ENCODE peak calls at places on chromosomes 7 and 10, in seven cellular contexts. M, L, J, V, K, A and S are unnamed samples.

GRCh38 chr7:117495313-117495712 is 15.5 kb downstream of the CFTR start:
- DNase-seq in K (no peak), V (no peak), L (no peak), A (no peak), J (no peak), M (no peak), S (no peak)

GRCh38 chr7:75980126-75980864 is 14.1 kb downstream of the TMEM120A start:
- DNase-seq in A (no peak), M (no peak), K (peak; percentile 94), V (no peak), J (no peak), L (no peak), S (peak; percentile 95)

GRCh38 chr7:3942778-3943177 is 641.7 kb downstream of the SDK1 start:
- DNase-seq in K (no peak), A (no peak), M (no peak), J (no peak), V (no peak), L (no peak), S (no peak)

GRCh38 chr10:102434251-102434913 is 2.0 kb upstream of the CUEDC2 start:
- DNase-seq in A (no peak), M (no peak), L (no peak), K (no peak), J (no peak), V (no peak), S (no peak)

GRCh38 chr7:37482953-37483352 is 34.3 kb upstream of the ELMO1 start:
- DNase-seq in M (no peak), J (no peak), A (no peak), K (no peak), L (no peak), V (no peak), S (no peak)

GRCh38 chr7:39621261-39621660 is 2.1 kb upstream of the RALA start:
- DNase-seq in A (no peak), L (no peak), M (no peak), K (no peak), J (peak; percentile 83), V (no peak), S (no peak)

GRCh38 chr7:66330961-66331360 is 125.8 kb downstream of the TPST1 start:
- DNase-seq in V (no peak), A (no peak), M (no peak), L (no peak), K (peak; percentile 49), J (no peak), S (peak; percentile 19)

GRCh38 chr7:27873981-27874957 is 134.3 kb downstream of the TAX1BP1 start:
- DNase-seq in A (no peak), M (peak; percentile 78), L (no peak), J (peak; percentile 21), K (peak; percentile 80), V (no peak), S (peak; percentile 66)

GRCh38 chr10:33134011-33134751 is 176.2 kb upstream of the ITGB1 start:
- DNase-seq in J (peak; percentile 100), L (no peak), M (peak; percentile 80), K (peak; percentile 90), A (peak; percentile 78), V (no peak), S (peak; percentile 48)

GRCh38 chr10:1462032-1462431 is 275.3 kb downstream of the ADARB2 start:
- DNase-seq in A (no peak), K (no peak), J (no peak), L (no peak), V (no peak), M (no peak), S (no peak)

GRCh38 chr10:61397175-61397986 is 55.8 kb downstream of the TMEM26 start:
- DNase-seq in J (no peak), M (no peak), A (no peak), V (no peak), K (no peak), L (peak; percentile 4), S (no peak)

GRCh38 chr7:93146465-93147127 is 1.6 kb downstream of the SAMD9L start:
- DNase-seq in V (no peak), A (no peak), L (no peak), J (no peak), M (peak; percentile 15), K (no peak), S (no peak)

GRCh38 chr10:133405844-133406527 is 12.0 kb downstream of the MTG1 start:
- DNase-seq in J (no peak), V (no peak), A (no peak), M (no peak), K (no peak), L (no peak), S (no peak)

GRCh38 chr10:94299417-94299816 is 63.3 kb downstream of the NOC3L start:
- DNase-seq in M (peak; percentile 45), L (no peak), A (no peak), J (peak; percentile 64), V (no peak), K (no peak), S (no peak)

GRCh38 chr10:124697837-124698559 is 46.2 kb downstream of the FAM53B start:
- DNase-seq in M (no peak), J (no peak), L (no peak), V (no peak), K (no peak), A (peak; percentile 24), S (peak; percentile 65)

GRCh38 chr10:43196981-43197833 is 59.0 kb downstream of the CSGALNACT2 start:
- DNase-seq in J (no peak), M (no peak), K (peak; percentile 34), V (no peak), A (no peak), L (no peak), S (no peak)

GRCh38 chr10:10497245-10497644 is 520.4 kb upstream of the CELF2 start:
- DNase-seq in K (no peak), L (no peak), V (no peak), J (no peak), A (no peak), M (no peak), S (no peak)

GRCh38 chr7:98334077-98334476 is 52.6 kb downstream of the BRI3 start:
- DNase-seq in K (no peak), A (no peak), J (no peak), M (no peak), V (no peak), L (no peak), S (no peak)

GRCh38 chr7:51077951-51078350 is 238.7 kb downstream of the COBL start:
- DNase-seq in A (no peak), M (no peak), V (no peak), J (no peak), L (no peak), K (no peak), S (no peak)
- H3K4me1 ChIP-seq in A (no peaks in the 10 kb centered on the region), M (no peaks in the 10 kb centered on the region), V (no peaks in the 10 kb centered on the region), J (no peaks in the 10 kb centered on the region), L (no peaks in the 10 kb centered on the region), K (peaks cover 13% of the 10 kb centered on the region), S (no peaks in the 10 kb centered on the region)

DNA sequence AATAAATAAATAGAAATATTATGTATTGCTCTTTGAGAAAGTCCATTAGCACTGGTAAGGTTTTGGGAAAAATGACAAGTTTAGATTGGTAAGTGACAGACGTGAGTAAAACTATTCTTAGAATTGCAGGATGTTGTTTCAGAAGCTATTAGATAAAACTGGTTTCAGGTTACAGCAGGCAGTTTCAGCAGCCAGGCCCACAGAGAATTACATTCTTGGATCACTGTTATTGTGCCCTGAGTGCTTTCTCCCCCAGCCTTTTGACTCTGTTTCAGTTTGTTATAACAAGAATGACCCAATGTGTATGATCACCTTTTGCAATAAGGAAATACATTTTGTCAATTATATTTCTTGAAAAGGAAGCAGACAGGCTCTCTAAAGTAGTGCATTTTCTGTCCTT is 86.5 kb downstream of the DKK1 start:
- DNase-seq in L (no peak), K (no peak), V (no peak), M (no peak), J (peak; percentile 42), A (no peak), S (no peak)
- H3K4me1 ChIP-seq in L (no peaks in the 10 kb centered on the region), K (no peaks in the 10 kb centered on the region), V (no peaks in the 10 kb centered on the region), M (peaks cover 6% of the 10 kb centered on the region), J (no peaks in the 10 kb centered on the region), A (no peaks in the 10 kb centered on the region), S (no peaks in the 10 kb centered on the region)

GRCh38 chr10:86825366-86825765 is 68.9 kb downstream of the BMPR1A start:
- DNase-seq in A (no peak), J (no peak), K (no peak), M (no peak), V (no peak), L (no peak), S (no peak)
- H3K4me1 ChIP-seq in A (peaks cover 20% of the 10 kb centered on the region), J (peaks cover 21% of the 10 kb centered on the region), K (peaks cover 16% of the 10 kb centered on the region), M (peaks cover 13% of the 10 kb centered on the region), V (no peaks in the 10 kb centered on the region), L (no peaks in the 10 kb centered on the region), S (peaks cover 12% of the 10 kb centered on the region)

DNA sequence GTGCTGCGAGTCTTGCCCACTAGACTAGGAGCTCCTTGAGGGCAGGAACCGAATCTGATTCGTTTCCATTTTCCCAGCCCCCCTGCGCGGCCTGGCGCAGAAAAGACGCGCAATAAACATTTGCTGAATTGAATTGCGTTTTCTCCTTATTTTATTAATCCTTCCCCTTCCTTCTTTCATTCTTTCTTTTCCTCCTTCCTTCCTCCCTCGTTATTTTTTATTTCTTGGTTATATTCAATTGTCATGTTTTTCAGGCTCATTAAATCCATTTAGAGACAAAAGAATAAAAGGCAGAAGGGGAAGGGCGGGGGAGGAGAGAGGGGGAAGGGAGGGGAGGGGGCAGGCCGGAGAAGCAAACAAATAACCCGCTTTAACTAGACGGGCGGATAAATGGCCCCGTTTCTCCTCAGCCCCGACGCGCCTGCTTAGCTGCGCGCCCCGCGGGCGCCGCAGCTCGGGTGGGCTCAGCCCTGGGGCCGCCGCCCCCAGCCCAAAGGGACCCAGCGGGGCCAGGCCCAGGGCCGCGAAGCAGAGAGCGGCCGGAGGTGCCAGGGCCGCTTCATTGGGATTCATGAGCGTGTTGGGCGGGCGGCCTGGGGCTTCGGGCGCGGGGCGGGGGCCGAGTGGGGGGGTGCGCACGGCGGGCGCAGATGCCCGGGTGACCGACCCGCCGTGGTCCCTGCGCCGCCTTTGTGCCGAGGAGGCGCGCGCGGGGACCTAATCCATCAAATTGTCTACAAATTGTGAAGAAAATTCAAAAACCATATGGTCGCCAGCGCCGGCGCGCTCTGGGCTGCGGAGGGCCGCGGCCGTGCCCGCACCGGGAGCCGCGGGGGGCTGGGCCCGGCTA is 5.0 kb downstream of the LBX1 start:
- DNase-seq in M (no peak), L (no peak), V (no peak), J (no peak), K (no peak), A (no peak), S (no peak)
- H3K4me1 ChIP-seq in M (no peaks in the 10 kb centered on the region), L (no peaks in the 10 kb centered on the region), V (peaks cover 56% of the 10 kb centered on the region), J (peaks cover 4% of the 10 kb centered on the region), K (peaks cover 67% of the 10 kb centered on the region), A (peaks cover 9% of the 10 kb centered on the region), S (peaks cover 28% of the 10 kb centered on the region)

GRCh38 chr10:17024461-17024860 is 105.2 kb downstream of the CUBN start:
- DNase-seq in V (no peak), L (no peak), J (no peak), K (no peak), M (no peak), A (no peak), S (no peak)
- H3K4me1 ChIP-seq in V (no peaks in the 10 kb centered on the region), L (peaks cover 5% of the 10 kb centered on the region), J (peaks cover 50% of the 10 kb centered on the region), K (peaks cover 28% of the 10 kb centered on the region), M (peaks cover 11% of the 10 kb centered on the region), A (peaks cover 7% of the 10 kb centered on the region), S (no peaks in the 10 kb centered on the region)